ENCODE peak calls at places on chromosomes 2 and 18, in five cellular contexts. R, Z, Y, N and Q are unnamed samples.

GRCh38 chr18:21481739-21482138 is 118.8 kb downstream of the ESCO1 start:
- DNase-seq in Y (no peak), Z (no peak), R (no peak), N (no peak), Q (no peak)

GRCh38 chr2:224036731-224037376 is 2.2 kb downstream of the SERPINE2 start:
- DNase-seq in R (no peak), Z (no peak), Y (no peak), N (no peak), Q (no peak)

GRCh38 chr2:157837851-157838441 is 38.2 kb downstream of the ACVR1 start:
- DNase-seq in Y (no peak), R (no peak), Z (no peak), N (peak), Q (peak)

GRCh38 chr18:62487161-62487560 is 35.7 kb upstream of the ZCCHC2 start:
- DNase-seq in N (no peak), Z (no peak), Y (no peak), R (no peak), Q (no peak)

GRCh38 chr2:43943809-43944452 is 51.9 kb downstream of the LRPPRC start:
- DNase-seq in Z (no peak), N (no peak), R (no peak), Y (no peak), Q (no peak)

GRCh38 chr2:23041443-23041842 is 343.5 kb upstream of the KLHL29 start:
- DNase-seq in N (no peak), Z (no peak), R (no peak), Y (no peak), Q (no peak)

GRCh38 chr2:103525757-103526156 is 763.9 kb downstream of the TMEM182 start:
- DNase-seq in R (no peak), N (no peak), Z (no peak), Y (no peak), Q (peak)

GRCh38 chr18:70333757-70334156 is 44.9 kb downstream of the SOCS6 start:
- DNase-seq in Y (peak), R (no peak), Z (no peak), N (no peak), Q (no peak)

GRCh38 chr2:20356042-20356441 is 5.4 kb upstream of the PUM2 start:
- DNase-seq in R (no peak), Y (no peak), Z (no peak), N (no peak), Q (peak)

GRCh38 chr2:54810236-54810635 is 86.8 kb downstream of the EML6 start:
- DNase-seq in Y (no peak), N (no peak), Z (no peak), R (no peak), Q (no peak)

GRCh38 chr2:37011126-37011525 is 44.8 kb upstream of the STRN start:
- DNase-seq in N (peak), R (peak), Y (no peak), Z (no peak), Q (no peak)

GRCh38 chr2:198040820-198041219 is 236.4 kb downstream of the PLCL1 start:
- DNase-seq in Y (no peak), Z (no peak), R (no peak), N (no peak), Q (no peak)

GRCh38 chr2:102126660-102127059 is 15.9 kb upstream of the IL1R1 start:
- DNase-seq in R (no peak), Y (no peak), N (no peak), Z (no peak), Q (no peak)

GRCh38 chr18:49238433-49239042 is 221.9 kb downstream of the DYM start:
- DNase-seq in Y (no peak), N (peak), R (no peak), Z (peak), Q (peak)

GRCh38 chr2:31331156-31331555 is 83.4 kb downstream of the XDH start:
- DNase-seq in Z (no peak), N (no peak), R (no peak), Y (no peak), Q (peak)

GRCh38 chr18:74734013-74734444 is 136.4 kb downstream of the ZNF407 start:
- DNase-seq in R (no peak), N (no peak), Z (no peak), Y (no peak), Q (no peak)

GRCh38 chr2:29223851-29224692 is 108.9 kb downstream of the CLIP4 start:
- DNase-seq in R (no peak), Y (no peak), N (peak), Z (no peak), Q (peak)

GRCh38 chr2:163155279-163155883 is 316.8 kb upstream of the KCNH7 start:
- DNase-seq in Z (peak), N (peak), R (peak), Y (peak), Q (peak)

GRCh38 chr2:219512524-219513216 is 1.6 kb upstream of the ASIC4 start:
- DNase-seq in R (no peak), Z (no peak), N (no peak), Y (no peak), Q (no peak)

GRCh38 chr2:204497855-204498254 is 47.4 kb upstream of the PARD3B start:
- DNase-seq in Z (no peak), Y (no peak), N (no peak), R (no peak), Q (no peak)

GRCh38 chr2:191657977-191658376 is 20.0 kb upstream of the NABP1 start:
- DNase-seq in R (no peak), Y (no peak), N (peak), Z (no peak), Q (no peak)

GRCh38 chr18:24456549-24456948 is 3.9 kb upstream of the HRH4 start:
- DNase-seq in Y (no peak), N (no peak), R (no peak), Z (no peak), Q (no peak)

GRCh38 chr2:127047716-127048617 is 59.0 kb downstream of the BIN1 start:
- DNase-seq in R (no peak), Z (no peak), Y (no peak), N (no peak), Q (no peak)

GRCh38 chr2:222050981-222051380 is 247.8 kb downstream of the PAX3 start:
- DNase-seq in N (no peak), Y (no peak), R (no peak), Z (no peak), Q (no peak)

GRCh38 chr18:35837922-35838496 is 134.5 kb upstream of the RMP24 start:
- DNase-seq in Y (no peak), Z (no peak), N (no peak), R (no peak), Q (no peak)

GRCh38 chr2:8391584-8391983 is 290.3 kb upstream of the ID2 start:
- DNase-seq in N (no peak), R (no peak), Z (no peak), Y (no peak), Q (no peak)

GRCh38 chr18:49638209-49638785 is 76.4 kb downstream of the LIPG start:
- DNase-seq in R (no peak), N (no peak), Y (no peak), Z (no peak), Q (no peak)

GRCh38 chr2:196601430-196602306 is 37.8 kb upstream of the CCDC150 start:
- DNase-seq in Y (peak), N (peak), R (no peak), Z (peak), Q (no peak)

GRCh38 chr18:41828137-41828536 is 126.9 kb upstream of the PIK3C3 start:
- DNase-seq in R (no peak), N (no peak), Y (no peak), Z (no peak), Q (no peak)

GRCh38 chr2:17539596-17539992 is 902 bp upstream of the VSNL1 start:
- DNase-seq in Z (no peak), R (no peak), N (no peak), Y (no peak), Q (no peak)

DNA sequence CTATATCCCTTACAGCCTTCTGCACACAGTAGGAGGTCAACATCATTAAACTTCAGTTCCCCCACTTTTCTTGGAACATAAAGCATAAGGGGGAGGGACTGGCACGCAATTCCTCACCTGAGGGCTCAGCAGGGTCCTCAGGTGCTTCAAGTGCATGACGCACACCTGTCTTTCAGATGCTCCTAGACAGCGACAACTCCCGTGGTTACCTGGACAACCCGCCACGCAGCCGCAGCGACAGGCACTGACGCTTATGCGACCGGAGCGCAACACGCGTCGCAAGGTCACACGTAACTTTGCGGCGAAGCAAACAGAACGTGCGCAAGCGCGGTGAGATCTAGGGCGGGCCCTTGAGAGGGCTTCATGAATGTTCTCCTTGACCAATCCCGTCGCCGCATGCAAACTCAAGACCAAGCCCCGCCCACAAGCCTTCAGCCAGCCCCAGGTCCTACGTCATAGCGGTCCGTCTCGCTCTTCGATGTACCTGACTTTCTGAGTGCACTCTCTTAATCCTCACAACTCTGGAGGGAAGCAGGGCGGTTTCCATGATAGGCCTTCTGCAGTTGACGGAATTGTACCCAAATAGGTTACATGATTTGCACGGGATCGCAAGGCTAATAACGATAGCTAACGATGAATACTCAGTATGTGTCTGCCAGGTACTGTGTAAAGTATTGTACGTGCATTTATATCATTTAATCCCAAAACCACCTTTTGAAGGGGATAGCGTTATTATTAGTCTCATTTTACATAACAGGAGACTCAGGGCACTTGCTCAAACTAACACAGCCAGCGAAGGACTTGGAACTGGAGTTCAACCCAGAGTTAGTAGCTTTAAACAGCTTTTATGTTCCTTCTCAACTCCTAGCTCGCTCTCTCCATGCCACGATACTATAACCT is at the start of gene IFT172:
- DNase-seq in N (peak), Y (peak), R (peak), Z (peak), Q (peak)
- TF ChIP-seq POLR2A in N (peak), Y (peak), R (peak), Z (peak), Q (peak)

GRCh38 chr2:64221935-64222334 is 77.7 kb upstream of the PELI1 start:
- DNase-seq in Z (no peak), N (no peak), Y (no peak), R (no peak), Q (no peak)

GRCh38 chr2:64222942-64223511 is 78.8 kb upstream of the PELI1 start:
- DNase-seq in Z (no peak), R (peak), Y (no peak), N (no peak), Q (no peak)

GRCh38 chr2:64220285-64220684 is 76.1 kb upstream of the PELI1 start:
- DNase-seq in N (no peak), Z (no peak), Y (no peak), R (no peak), Q (peak)

GRCh38 chr2:64220906-64221659 is 76.9 kb upstream of the PELI1 start:
- DNase-seq in R (no peak), Y (no peak), N (no peak), Z (no peak), Q (no peak)

DNA sequence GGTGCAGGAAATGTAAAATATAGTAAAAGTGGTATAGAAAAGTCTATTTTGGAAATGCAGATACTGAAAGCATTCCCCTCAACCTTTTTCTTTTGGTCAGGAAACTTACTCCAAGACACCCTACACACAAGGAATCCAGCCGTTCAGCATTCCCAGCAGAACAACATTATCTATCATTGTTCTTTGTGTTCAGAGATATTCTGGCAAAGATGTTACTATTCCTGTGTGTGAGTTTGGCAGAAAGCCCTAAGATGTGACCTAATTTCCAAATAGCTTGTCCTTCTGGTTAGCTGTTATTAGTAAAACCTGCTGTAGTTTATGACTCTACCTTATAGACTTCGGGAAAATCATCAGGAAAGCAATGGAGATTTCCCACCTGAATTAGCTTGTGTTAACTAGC is 78.1 kb upstream of the PELI1 start:
- DNase-seq in Z (no peak), Y (no peak), R (no peak), N (peak), Q (no peak)
- TF ChIP-seq MYC in Z (no peak), Y (no peak), R (no peak), N (no peak), Q (no peak)

GRCh38 chr2:231663458-231664290 is 44.7 kb upstream of the PTMA start:
- DNase-seq in Z (no peak), R (no peak), Y (no peak), N (no peak), Q (peak)

GRCh38 chr2:231661422-231662027 is 46.8 kb upstream of the PTMA start:
- DNase-seq in Y (no peak), N (no peak), Z (no peak), R (no peak), Q (peak)

GRCh38 chr2:231662028-231662810 is 46.1 kb upstream of the PTMA start:
- DNase-seq in N (peak), Z (peak), R (peak), Y (peak), Q (peak)

GRCh38 chr2:231664727-231665126 is 43.6 kb upstream of the PTMA start:
- DNase-seq in N (no peak), Y (no peak), Z (no peak), R (no peak), Q (no peak)

DNA sequence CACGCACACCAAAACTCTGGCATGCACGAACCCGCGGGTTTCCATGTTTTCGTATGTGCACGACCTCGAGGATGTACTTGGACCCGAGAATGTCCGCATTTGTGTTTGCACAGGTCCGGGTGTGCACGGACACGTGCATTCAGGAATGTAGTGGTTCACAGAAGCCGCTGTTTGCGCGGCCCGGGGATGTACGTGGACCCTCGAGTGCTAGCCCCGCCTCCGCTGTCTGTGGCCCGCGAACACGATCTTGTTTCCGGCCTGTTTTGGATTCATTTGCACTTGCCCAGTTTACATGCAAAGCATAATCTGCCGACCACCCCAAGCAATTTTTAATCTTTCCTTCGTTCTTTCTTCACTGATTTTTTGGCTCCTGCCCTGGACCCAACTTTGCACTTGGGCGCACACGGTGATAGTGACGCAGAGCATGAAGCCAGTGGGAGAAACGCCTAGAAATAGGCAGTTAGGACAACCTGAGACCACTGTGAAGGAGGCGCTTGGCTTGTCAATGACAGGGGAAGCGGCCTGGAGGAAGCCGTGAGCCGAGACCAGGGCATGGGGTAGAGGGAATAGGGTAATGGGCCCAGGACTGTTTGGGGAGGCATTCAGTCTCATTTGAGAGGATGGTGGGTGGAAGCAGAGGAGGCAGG is 45.4 kb upstream of the PTMA start:
- DNase-seq in Z (no peak), N (no peak), R (no peak), Y (no peak), Q (no peak)
- H3K4me3 ChIP-seq in Z (peak), N (peak), R (peak), Y (peak), Q (peak)

GRCh38 chr2:120879401-120880295 is 144.0 kb downstream of the GLI2 start:
- DNase-seq in Z (no peak), N (no peak), Y (no peak), R (no peak), Q (no peak)

GRCh38 chr2:120877409-120877808 is 141.7 kb downstream of the GLI2 start:
- DNase-seq in R (no peak), N (no peak), Z (no peak), Y (no peak), Q (no peak)

GRCh38 chr2:120878970-120879369 is 143.3 kb downstream of the GLI2 start:
- DNase-seq in Y (no peak), R (no peak), N (no peak), Z (no peak), Q (no peak)

GRCh38 chr2:120881981-120882788 is 146.5 kb downstream of the GLI2 start:
- DNase-seq in R (no peak), N (no peak), Z (no peak), Y (no peak), Q (no peak)

GRCh38 chr2:120880381-120880780 is 144.7 kb downstream of the GLI2 start:
- DNase-seq in N (no peak), R (no peak), Z (no peak), Y (no peak), Q (no peak)
- TF ChIP-seq POLR2A in N (no peak), R (no peak), Z (no peak), Y (no peak), Q (no peak)

GRCh38 chr2:200308421-200309295 is 2.2 kb downstream of the SPATS2L start:
- DNase-seq in R (no peak), Y (no peak), N (peak), Z (no peak), Q (no peak)
- TF ChIP-seq MYC in R (no peak), Y (no peak), N (no peak), Z (no peak), Q (no peak)

DNA sequence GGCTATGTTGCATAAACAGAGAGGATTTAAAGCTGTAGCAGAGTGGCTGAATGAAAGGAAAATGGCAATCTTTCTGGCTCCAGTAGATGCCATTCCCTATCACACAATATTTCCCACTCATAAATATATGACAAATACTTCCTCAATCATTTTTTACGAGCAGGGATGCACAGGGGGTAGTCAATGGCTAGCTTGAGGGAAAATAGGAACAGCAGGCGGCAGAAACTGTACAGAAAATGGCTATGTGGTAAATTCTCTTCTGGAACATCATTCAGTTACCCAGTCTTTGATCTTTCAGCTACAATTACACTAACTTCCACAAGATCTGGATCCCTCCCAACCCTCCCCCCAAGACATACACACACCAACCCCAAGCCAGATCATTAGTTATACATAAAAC is 127.2 kb downstream of the OLA1 start:
- DNase-seq in R (no peak), Y (no peak), Z (no peak), N (peak), Q (no peak)
- H3K4me3 ChIP-seq in R (no peak), Y (no peak), Z (no peak), N (no peak), Q (no peak)